ENCODE peak calls at places on chromosomes 12 and 14, in six cellular contexts. A is SK-MEL-5, Y is ovary, S is ELF-1, T is BJ, D is activated gamma-delta T cell treated with Interleukin-2 at 50 U/mL for 16 hours. X is an unnamed sample.

GRCh38 chr14:64845878-64846277 is 33.8 kb downstream of the SPTB start:
- DNase-seq in A (no peak), Y (no peak), S (no peak), T (no peak), D (no peak), X (no peak)

GRCh38 chr14:24071144-24071697 is at the start of gene CPNE6:
- DNase-seq in A (no peak), Y (no peak), S (no peak), T (no peak), D (no peak), X (no peak)

GRCh38 chr12:13177373-13177772 is 19.2 kb upstream of the EMP1 start:
- DNase-seq in A (no peak), Y (no peak), S (no peak), T (no peak), D (no peak), X (no peak)

GRCh38 chr12:75908961-75909699 is 122.4 kb downstream of the PHLDA1 start:
- DNase-seq in A (peak), Y (peak), S (peak), T (peak), D (no peak), X (peak)

GRCh38 chr14:103281496-103282231 is 52.4 kb upstream of the EIF5 start:
- DNase-seq in A (peak), Y (peak), S (peak), T (no peak), D (no peak), X (no peak)

GRCh38 chr12:89542912-89543592 is 17.2 kb upstream of the POC1B start:
- DNase-seq in A (peak), Y (peak), S (peak), T (no peak), D (peak), X (peak)

GRCh38 chr12:48160807-48161206 is 3.5 kb upstream of the ASB8 start:
- DNase-seq in A (no peak), Y (no peak), S (no peak), T (no peak), D (no peak), X (no peak)

GRCh38 chr12:121791671-121792496 is 1.6 kb downstream of the RHOF start:
- DNase-seq in A (no peak), Y (no peak), S (no peak), T (no peak), D (peak), X (no peak)

GRCh38 chr14:68951051-68951797 is 27.9 kb downstream of the ACTN1 start:
- DNase-seq in A (peak), Y (peak), S (no peak), T (peak), D (no peak), X (peak)

GRCh38 chr12:88420460-88420859 is 159.8 kb downstream of the KITLG start:
- DNase-seq in A (no peak), Y (no peak), S (no peak), T (peak), D (no peak), X (peak)

GRCh38 chr12:48069253-48069652 is 36.6 kb downstream of the SENP1 start:
- DNase-seq in A (no peak), Y (no peak), S (no peak), T (no peak), D (no peak), X (no peak)

GRCh38 chr12:67647547-67648305 is 819 bp upstream of the DYRK2 start:
- DNase-seq in A (peak), Y (peak), S (peak), T (peak), D (peak), X (peak)

GRCh38 chr12:48973992-48974673 is 2.6 kb upstream of the WNT10B start:
- DNase-seq in A (no peak), Y (no peak), S (peak), T (no peak), D (no peak), X (no peak)

GRCh38 chr14:92950773-92951172 is 27.8 kb downstream of the CHGA start:
- DNase-seq in A (no peak), Y (no peak), S (no peak), T (no peak), D (no peak), X (no peak)

GRCh38 chr12:124744659-124745467 is 118.8 kb downstream of the SCARB1 start:
- DNase-seq in A (peak), Y (no peak), S (peak), T (no peak), D (no peak), X (no peak)

GRCh38 chr14:100071545-100071944 is 6.3 kb downstream of the EVL start:
- DNase-seq in A (no peak), Y (no peak), S (no peak), T (no peak), D (no peak), X (no peak)

GRCh38 chr12:56677680-56678079 is 10.4 kb downstream of the PTGES3 start:
- DNase-seq in A (no peak), Y (no peak), S (no peak), T (no peak), D (no peak), X (no peak)

GRCh38 chr12:1791104-1791927 is 29.0 kb upstream of the LRTM2 start:
- DNase-seq in A (peak), Y (no peak), S (peak), T (no peak), D (peak), X (peak)

GRCh38 chr14:49969961-49970360 is 77.1 kb downstream of the ARF6 start:
- DNase-seq in A (no peak), Y (no peak), S (no peak), T (no peak), D (no peak), X (no peak)

GRCh38 chr12:118520428-118520827 is 144.1 kb downstream of the SUDS3 start:
- DNase-seq in A (no peak), Y (no peak), S (no peak), T (no peak), D (no peak), X (no peak)

GRCh38 chr12:106508966-106509365 is 73.8 kb upstream of the RFX4 start:
- DNase-seq in A (no peak), Y (no peak), S (no peak), T (no peak), D (no peak), X (no peak)

GRCh38 chr12:127773520-127773919 is 493.4 kb upstream of the TMEM132C start:
- DNase-seq in A (peak), Y (no peak), S (peak), T (no peak), D (no peak), X (no peak)

GRCh38 chr12:12449533-12450025 is 92.7 kb downstream of the BORCS5 start:
- DNase-seq in A (no peak), Y (no peak), S (no peak), T (no peak), D (no peak), X (no peak)

GRCh38 chr12:63844391-63845341 is at the start of gene SRGAP1:
- DNase-seq in A (peak), Y (peak), S (peak), T (no peak), D (no peak), X (peak)

GRCh38 chr12:10067942-10068341 is 30.8 kb downstream of the CLEC1A start:
- DNase-seq in A (peak), Y (no peak), S (no peak), T (no peak), D (no peak), X (peak)

GRCh38 chr14:50778757-50779483 is 52.0 kb downstream of the NIN start:
- DNase-seq in A (no peak), Y (no peak), S (no peak), T (no peak), D (no peak), X (no peak)

GRCh38 chr12:95168746-95169145 is 48.5 kb downstream of the FGD6 start:
- DNase-seq in A (no peak), Y (no peak), S (no peak), T (no peak), D (no peak), X (no peak)

GRCh38 chr12:11508699-11509098 is 113.3 kb upstream of the PRB2 start:
- DNase-seq in A (no peak), Y (no peak), S (no peak), T (no peak), D (no peak), X (no peak)

GRCh38 chr12:85036241-85036707 is at the start of the genes LRRIQ1 and TSPAN19:
- DNase-seq in A (peak), Y (peak), S (peak), T (no peak), D (no peak), X (peak)

GRCh38 chr12:117439531-117440001 is 78.1 kb upstream of the NOS1 start:
- DNase-seq in A (no peak), Y (no peak), S (no peak), T (no peak), D (no peak), X (no peak)

GRCh38 chr14:92678766-92679165 is 69.7 kb downstream of the LGMN start:
- DNase-seq in A (no peak), Y (no peak), S (no peak), T (no peak), D (no peak), X (no peak)

GRCh38 chr14:20215196-20215595 is 8.3 kb upstream of the OR11H6 start:
- DNase-seq in A (no peak), Y (no peak), S (no peak), T (no peak), D (no peak), X (no peak)

GRCh38 chr12:12486661-12487240 is 75.9 kb downstream of the DUSP16 start:
- DNase-seq in A (peak), Y (no peak), S (no peak), T (no peak), D (no peak), X (no peak)

GRCh38 chr12:57623385-57623784 is 9.6 kb downstream of the B4GALNT1 start:
- DNase-seq in A (no peak), Y (no peak), S (no peak), T (no peak), D (no peak), X (no peak)

GRCh38 chr12:32437095-32437515 is 37.7 kb downstream of the FGD4 start:
- DNase-seq in A (no peak), Y (peak), S (peak), T (peak), D (no peak), X (no peak)

GRCh38 chr14:91063119-91063518 is 2.7 kb upstream of the RPS6KA5 start:
- DNase-seq in A (peak), Y (no peak), S (no peak), T (no peak), D (peak), X (no peak)